ENCODE peak calls at places on chromosomes 5 and 9, in five cellular contexts. One of them, this sample, is unnamed.

GRCh38 chr5:9898319-9898718 is 268.2 kb upstream of the TAS2R1 start:
- DNase-seq in suprapubic skin: no peak
- DNase-seq in tibial artery: no peak
- DNase-seq in astrocyte: peak; percentile 4
- DNase-seq in uterus: no peak
- DNase-seq in this sample: no peak

GRCh38 chr5:75335952-75336624 is 932 bp upstream of the HMGCR start:
- DNase-seq in astrocyte: peak; percentile 83
- DNase-seq in tibial artery: no peak
- DNase-seq in uterus: peak; percentile 33
- DNase-seq in suprapubic skin: no peak
- DNase-seq in this sample: no peak

GRCh38 chr9:131475111-131475955 is 27.4 kb upstream of the POMT1 start:
- DNase-seq in uterus: no peak
- DNase-seq in tibial artery: peak; percentile 65
- DNase-seq in astrocyte: no peak
- DNase-seq in suprapubic skin: peak; percentile 62
- DNase-seq in this sample: no peak

GRCh38 chr5:60961685-60962084 is 16.7 kb downstream of the NDUFAF2 start:
- DNase-seq in tibial artery: no peak
- DNase-seq in astrocyte: peak; percentile 39
- DNase-seq in uterus: no peak
- DNase-seq in suprapubic skin: no peak
- DNase-seq in this sample: no peak

GRCh38 chr9:126419475-126419874 is 92.8 kb downstream of the MVB12B start:
- DNase-seq in tibial artery: no peak
- DNase-seq in astrocyte: peak; percentile 49
- DNase-seq in suprapubic skin: no peak
- DNase-seq in uterus: no peak
- DNase-seq in this sample: no peak

GRCh38 chr5:99955006-99955405 is 580.2 kb upstream of the FAM174A start:
- DNase-seq in tibial artery: no peak
- DNase-seq in suprapubic skin: no peak
- DNase-seq in astrocyte: no peak
- DNase-seq in uterus: no peak
- DNase-seq in this sample: no peak

GRCh38 chr9:95773061-95773433 is 102.4 kb upstream of the ERCC6L2 start:
- DNase-seq in suprapubic skin: no peak
- DNase-seq in astrocyte: peak; percentile 78
- DNase-seq in uterus: no peak
- DNase-seq in tibial artery: no peak
- DNase-seq in this sample: no peak

GRCh38 chr9:84349706-84350105 is 9.1 kb upstream of the SLC28A3 start:
- DNase-seq in astrocyte: no peak
- DNase-seq in tibial artery: no peak
- DNase-seq in uterus: no peak
- DNase-seq in suprapubic skin: no peak
- DNase-seq in this sample: no peak

GRCh38 chr5:177472460-177473441 is 683 bp downstream of the DBN1 start:
- DNase-seq in astrocyte: no peak
- DNase-seq in uterus: no peak
- DNase-seq in suprapubic skin: no peak
- DNase-seq in tibial artery: peak; percentile 77
- DNase-seq in this sample: no peak

GRCh38 chr9:14992025-14992424 is 81.8 kb upstream of the FREM1 start:
- DNase-seq in tibial artery: no peak
- DNase-seq in suprapubic skin: no peak
- DNase-seq in uterus: no peak
- DNase-seq in astrocyte: no peak
- DNase-seq in this sample: no peak

GRCh38 chr9:8762676-8763075 is 963.1 kb upstream of the DMAC1 start:
- DNase-seq in astrocyte: no peak
- DNase-seq in uterus: no peak
- DNase-seq in tibial artery: no peak
- DNase-seq in suprapubic skin: no peak
- DNase-seq in this sample: no peak

GRCh38 chr9:70553718-70554673 is 139.5 kb upstream of the KLF9 start:
- DNase-seq in uterus: peak; percentile 31
- DNase-seq in tibial artery: no peak
- DNase-seq in suprapubic skin: no peak
- DNase-seq in astrocyte: peak; percentile 87
- DNase-seq in this sample: no peak

GRCh38 chr9:11931109-11931508 is 762.1 kb upstream of the TYRP1 start:
- DNase-seq in suprapubic skin: no peak
- DNase-seq in uterus: no peak
- DNase-seq in astrocyte: no peak
- DNase-seq in tibial artery: no peak
- DNase-seq in this sample: no peak

GRCh38 chr9:129945314-129945713 is 97.7 kb downstream of the FNBP1 start:
- DNase-seq in astrocyte: no peak
- DNase-seq in uterus: no peak
- DNase-seq in suprapubic skin: no peak
- DNase-seq in tibial artery: no peak
- DNase-seq in this sample: no peak

GRCh38 chr5:114223866-114224265 is 138.0 kb upstream of the KCNN2 start:
- DNase-seq in tibial artery: no peak
- DNase-seq in astrocyte: no peak
- DNase-seq in suprapubic skin: no peak
- DNase-seq in uterus: no peak
- DNase-seq in this sample: no peak

GRCh38 chr5:122311888-122312669 is at the start of gene SNCAIP:
- DNase-seq in astrocyte: peak; percentile 43
- DNase-seq in suprapubic skin: peak; percentile 67
- DNase-seq in uterus: peak; percentile 63
- DNase-seq in tibial artery: peak; percentile 77
- DNase-seq in this sample: no peak

GRCh38 chr5:127934791-127935256 is 148.7 kb upstream of the SLC12A2 start:
- DNase-seq in tibial artery: no peak
- DNase-seq in astrocyte: peak; percentile 77
- DNase-seq in uterus: no peak
- DNase-seq in suprapubic skin: no peak
- DNase-seq in this sample: no peak

GRCh38 chr5:171681667-171682066 is 104.0 kb upstream of the SMIM23 start:
- DNase-seq in suprapubic skin: no peak
- DNase-seq in astrocyte: peak; percentile 17
- DNase-seq in tibial artery: no peak
- DNase-seq in uterus: no peak
- DNase-seq in this sample: no peak

GRCh38 chr9:14827805-14828204 is 82.4 kb downstream of the FREM1 start:
- DNase-seq in astrocyte: no peak
- DNase-seq in suprapubic skin: no peak
- DNase-seq in tibial artery: no peak
- DNase-seq in uterus: no peak
- DNase-seq in this sample: no peak

GRCh38 chr5:54548565-54548964 is 31.0 kb downstream of the SNX18 start:
- DNase-seq in astrocyte: peak; percentile 23
- DNase-seq in tibial artery: no peak
- DNase-seq in suprapubic skin: no peak
- DNase-seq in uterus: no peak
- DNase-seq in this sample: no peak

GRCh38 chr9:72363908-72364678 is 915 bp downstream of the ZFAND5 start:
- DNase-seq in astrocyte: peak; percentile 59
- DNase-seq in uterus: peak; percentile 62
- DNase-seq in tibial artery: peak; percentile 83
- DNase-seq in suprapubic skin: peak; percentile 81
- DNase-seq in this sample: no peak

GRCh38 chr5:177513500-177513899 is 3.3 kb downstream of the DDX41 start:
- DNase-seq in tibial artery: no peak
- DNase-seq in suprapubic skin: no peak
- DNase-seq in astrocyte: no peak
- DNase-seq in uterus: no peak
- DNase-seq in this sample: no peak

GRCh38 chr5:10479226-10479721 is 37.6 kb downstream of the ROPN1L start:
- DNase-seq in tibial artery: no peak
- DNase-seq in astrocyte: peak; percentile 80
- DNase-seq in uterus: no peak
- DNase-seq in suprapubic skin: no peak
- DNase-seq in this sample: no peak

GRCh38 chr5:14721990-14722656 is 57.6 kb downstream of the OTULIN start:
- DNase-seq in uterus: no peak
- DNase-seq in astrocyte: peak; percentile 8
- DNase-seq in suprapubic skin: no peak
- DNase-seq in tibial artery: no peak
- DNase-seq in this sample: no peak

GRCh38 chr5:96023518-96023917 is 61.9 kb upstream of the ELL2 start:
- DNase-seq in suprapubic skin: no peak
- DNase-seq in astrocyte: peak; percentile 86
- DNase-seq in uterus: no peak
- DNase-seq in tibial artery: no peak
- DNase-seq in this sample: no peak

GRCh38 chr5:175800656-175801081 is 70.7 kb upstream of the CPLX2 start:
- DNase-seq in suprapubic skin: no peak
- DNase-seq in uterus: no peak
- DNase-seq in tibial artery: no peak
- DNase-seq in astrocyte: peak; percentile 49
- DNase-seq in this sample: no peak

GRCh38 chr9:35935261-35935660 is 22.7 kb downstream of the OR2S2 start:
- DNase-seq in astrocyte: peak; percentile 75
- DNase-seq in uterus: no peak
- DNase-seq in suprapubic skin: no peak
- DNase-seq in tibial artery: no peak
- DNase-seq in this sample: no peak

GRCh38 chr9:117403848-117404247 is 11.0 kb downstream of the ASTN2 start:
- DNase-seq in astrocyte: no peak
- DNase-seq in suprapubic skin: no peak
- DNase-seq in tibial artery: no peak
- DNase-seq in uterus: no peak
- DNase-seq in this sample: no peak

GRCh38 chr5:57658009-57658408 is 175.4 kb upstream of the ACTBL2 start:
- DNase-seq in uterus: no peak
- DNase-seq in suprapubic skin: no peak
- DNase-seq in tibial artery: no peak
- DNase-seq in astrocyte: no peak
- DNase-seq in this sample: no peak
- H3K4me1 ChIP-seq in uterus: no peaks in the 10 kb centered on the region
- H3K4me1 ChIP-seq in suprapubic skin: no peaks in the 10 kb centered on the region
- H3K4me1 ChIP-seq in tibial artery: peaks cover 8% of the 10 kb centered on the region
- H3K4me1 ChIP-seq in astrocyte: no peaks in the 10 kb centered on the region
- H3K4me1 ChIP-seq in this sample: no peaks in the 10 kb centered on the region

DNA sequence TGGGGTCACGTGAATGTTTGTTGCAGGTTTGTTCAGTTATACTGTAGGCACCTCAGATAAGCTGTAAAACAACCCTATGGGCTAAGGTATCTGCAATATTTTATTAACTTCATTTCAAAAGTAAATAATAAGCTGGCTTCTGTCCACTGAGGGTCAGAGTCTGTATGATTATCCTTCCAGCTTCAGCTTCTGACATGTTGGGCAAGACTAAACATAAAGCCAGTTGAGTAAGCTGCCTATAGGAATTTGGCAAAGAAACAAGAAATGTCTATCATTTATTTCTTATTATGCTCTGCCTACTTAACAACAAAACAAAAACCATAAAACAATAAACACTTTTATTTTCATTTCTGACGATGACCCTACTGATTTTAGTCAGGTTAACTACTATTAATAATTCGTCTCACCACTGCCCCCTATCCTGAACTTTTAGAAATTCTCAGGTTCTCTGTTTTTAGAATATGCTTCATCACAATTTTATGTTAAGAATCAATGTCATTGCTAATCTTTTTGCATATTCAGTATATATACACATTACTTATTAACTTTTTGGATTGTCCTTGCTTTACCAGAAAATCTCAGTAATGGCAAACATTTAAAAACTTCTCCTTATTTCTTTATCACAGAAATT is 413.5 kb upstream of the ADAMTSL1 start:
- DNase-seq in suprapubic skin: no peak
- DNase-seq in astrocyte: no peak
- DNase-seq in tibial artery: no peak
- DNase-seq in uterus: no peak
- DNase-seq in this sample: no peak
- TF ChIP-seq CTCF in suprapubic skin: no peak
- TF ChIP-seq CTCF in astrocyte: peak; percentile 6
- TF ChIP-seq CTCF in tibial artery: no peak
- TF ChIP-seq CTCF in uterus: no peak
- TF ChIP-seq CTCF in this sample: no peak

DNA sequence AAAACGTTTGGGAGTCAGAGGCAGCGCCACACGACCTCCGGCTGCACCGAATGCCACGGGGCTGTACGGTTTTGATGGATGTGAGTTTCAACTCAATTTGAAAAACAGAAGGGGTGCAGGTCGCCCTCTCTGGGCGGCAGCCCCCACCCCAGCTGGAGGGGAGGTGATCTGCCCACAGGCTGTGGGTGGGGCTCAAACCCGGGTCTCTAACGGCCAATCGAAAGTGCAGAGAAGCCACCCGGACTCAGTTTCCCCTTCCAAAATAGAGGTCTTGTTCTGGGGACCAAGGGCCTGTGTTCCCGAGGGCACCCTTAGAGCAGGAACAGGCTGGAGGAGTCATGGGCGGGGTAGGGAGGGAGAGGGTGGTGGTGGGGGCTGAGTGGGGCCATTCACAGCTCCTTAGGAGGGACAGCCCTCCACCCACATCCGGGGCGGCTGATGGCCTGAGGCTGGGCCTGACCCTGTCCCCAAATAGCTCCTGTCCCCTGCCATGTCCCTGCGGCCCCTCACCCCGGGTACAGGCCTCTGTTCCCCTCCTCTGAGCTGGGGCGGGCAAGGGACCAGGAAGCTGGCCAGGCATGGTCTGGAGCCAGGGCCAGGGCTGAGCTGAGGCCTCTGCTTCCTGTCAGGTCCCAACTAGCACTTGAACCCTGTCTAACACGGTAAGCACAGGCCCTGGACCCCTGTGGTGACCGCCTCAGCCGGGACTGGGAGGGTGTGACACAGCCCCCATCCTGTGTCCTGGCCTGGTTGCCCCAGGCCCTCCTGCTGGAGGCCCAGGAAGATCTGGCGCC is 22.6 kb upstream of the NOTCH1 start:
- DNase-seq in astrocyte: no peak
- DNase-seq in uterus: no peak
- DNase-seq in tibial artery: peak; percentile 82
- DNase-seq in suprapubic skin: no peak
- DNase-seq in this sample: no peak
- H3K4me1 ChIP-seq in astrocyte: peaks cover 53% of the 10 kb centered on the region
- H3K4me1 ChIP-seq in uterus: peaks cover 55% of the 10 kb centered on the region
- H3K4me1 ChIP-seq in tibial artery: peaks cover 81% of the 10 kb centered on the region
- H3K4me1 ChIP-seq in suprapubic skin: peaks cover 56% of the 10 kb centered on the region
- H3K4me1 ChIP-seq in this sample: peaks cover 68% of the 10 kb centered on the region

GRCh38 chr9:114883709-114884108 is 46.7 kb downstream of the TNFSF8 start:
- DNase-seq in suprapubic skin: no peak
- DNase-seq in uterus: no peak
- DNase-seq in astrocyte: no peak
- DNase-seq in tibial artery: no peak
- DNase-seq in this sample: no peak

GRCh38 chr9:114880276-114880891 is 50.0 kb downstream of the TNFSF8 start:
- DNase-seq in astrocyte: no peak
- DNase-seq in suprapubic skin: no peak
- DNase-seq in uterus: no peak
- DNase-seq in tibial artery: no peak
- DNase-seq in this sample: no peak

GRCh38 chr9:114884787-114885452 is 45.5 kb downstream of the TNFSF8 start:
- DNase-seq in astrocyte: no peak
- DNase-seq in uterus: no peak
- DNase-seq in tibial artery: no peak
- DNase-seq in suprapubic skin: no peak
- DNase-seq in this sample: no peak

DNA sequence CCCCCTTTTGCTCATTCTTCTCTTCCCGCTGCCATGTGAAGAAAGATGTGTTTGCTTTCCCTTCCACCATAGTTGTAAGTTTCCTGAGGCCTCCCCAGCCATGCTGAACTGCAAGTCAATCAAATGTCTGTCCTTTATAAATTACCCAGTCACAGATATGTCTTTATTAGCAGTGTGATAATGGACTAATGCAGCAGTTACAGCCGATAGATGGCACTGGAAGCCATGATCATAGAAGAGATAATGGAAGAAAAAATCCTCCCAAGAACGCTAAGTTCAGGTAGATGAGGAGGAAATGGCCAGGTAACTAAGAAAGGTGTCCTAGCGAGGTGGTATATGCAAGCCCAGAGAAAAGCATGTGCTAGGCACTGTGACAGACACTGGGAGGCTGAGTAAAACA is 51.2 kb downstream of the TNFSF8 start:
- DNase-seq in tibial artery: no peak
- DNase-seq in uterus: no peak
- DNase-seq in astrocyte: no peak
- DNase-seq in suprapubic skin: no peak
- DNase-seq in this sample: no peak
- TF ChIP-seq CTCF in tibial artery: no peak
- TF ChIP-seq CTCF in uterus: no peak
- TF ChIP-seq CTCF in astrocyte: no peak
- TF ChIP-seq CTCF in suprapubic skin: no peak
- TF ChIP-seq CTCF in this sample: no peak